ENCODE peak calls at places on chromosome 18, in six cellular contexts. J is GM23248, Z is NCI-H1105 treated with DMSO at 0.1 percent for 48 hours, Q is HEK293T, T is ACHN, O is transverse colon. Y is an unnamed sample.

GRCh38 chr18:46575851-46576250 is 81.2 kb downstream of the LOXHD1 start:
- DNase-seq in T (no peak), J (no peak), O (no peak), Z (no peak), Q (no peak), Y (no peak)

GRCh38 chr18:37282386-37283037 is 283.1 kb downstream of the CELF4 start:
- DNase-seq in T (peak), J (peak), O (no peak), Z (no peak), Q (peak), Y (no peak)

GRCh38 chr18:46013484-46014189 is 46.5 kb upstream of the EPG5 start:
- DNase-seq in O (no peak), J (peak), Z (no peak), T (no peak), Q (no peak), Y (no peak)

GRCh38 chr18:48875314-48875941 is 75.3 kb downstream of the SMAD7 start:
- DNase-seq in Z (no peak), T (no peak), O (no peak), Q (no peak), J (no peak), Y (no peak)

GRCh38 chr18:78743078-78743477 is 236.5 kb upstream of the SALL3 start:
- DNase-seq in T (no peak), O (no peak), J (no peak), Z (no peak), Q (no peak), Y (no peak)

GRCh38 chr18:75003764-75004690 is 204.9 kb downstream of the PTGR3 start:
- DNase-seq in Z (no peak), Q (no peak), J (no peak), O (no peak), T (no peak), Y (no peak)

GRCh38 chr18:79657342-79657996 is 22.1 kb upstream of the CTDP1 start:
- DNase-seq in O (no peak), Q (no peak), J (no peak), Z (no peak), T (no peak), Y (peak)

GRCh38 chr18:10072659-10073309 is 159.0 kb downstream of the VAPA start:
- DNase-seq in Q (no peak), J (peak), O (no peak), Z (no peak), T (no peak), Y (peak)

GRCh38 chr18:80026363-80026762 is 7.9 kb upstream of the RBFA start:
- DNase-seq in J (no peak), T (no peak), Z (no peak), O (no peak), Q (no peak), Y (no peak)

GRCh38 chr18:45280486-45281263 is 334.6 kb upstream of the SLC14A2 start:
- DNase-seq in O (no peak), Z (no peak), T (no peak), Q (no peak), J (no peak), Y (no peak)

GRCh38 chr18:55338955-55339662 is 248.9 kb downstream of the TCF4 start:
- DNase-seq in J (peak), Z (no peak), Q (no peak), T (no peak), O (no peak), Y (no peak)

GRCh38 chr18:75831960-75832359 is 404.5 kb upstream of the SMIM21 start:
- DNase-seq in O (no peak), J (no peak), Z (no peak), Q (no peak), T (no peak), Y (no peak)

GRCh38 chr18:56479836-56480235 is 158.6 kb downstream of the TXNL1 start:
- DNase-seq in Z (no peak), Q (no peak), J (no peak), O (no peak), T (no peak), Y (no peak)

GRCh38 chr18:23871410-23871809 is 143.1 kb upstream of the TTC39C start:
- DNase-seq in T (no peak), J (no peak), Q (peak), O (peak), Z (peak), Y (peak)

GRCh38 chr18:79871481-79872091 is 73.8 kb downstream of the KCNG2 start:
- DNase-seq in Z (no peak), O (no peak), T (no peak), Q (no peak), J (no peak), Y (no peak)

GRCh38 chr18:5884375-5884774 is 10.9 kb downstream of the TMEM200C start:
- DNase-seq in T (no peak), J (no peak), Z (no peak), O (no peak), Q (no peak), Y (no peak)

GRCh38 chr18:54250846-54251251 is 18.5 kb upstream of the POLI start:
- DNase-seq in T (no peak), O (no peak), J (no peak), Q (no peak), Z (no peak), Y (peak)

GRCh38 chr18:76767954-76768353 is 54.4 kb upstream of the ZNF236 start:
- DNase-seq in T (no peak), Z (no peak), O (no peak), Q (no peak), J (no peak), Y (no peak)

GRCh38 chr18:59514193-59514592 is 155.1 kb upstream of the LMAN1 start:
- DNase-seq in Q (peak), J (peak), Z (no peak), T (no peak), O (peak), Y (no peak)

GRCh38 chr18:11741505-11742145 is 52.6 kb downstream of the GNAL start:
- DNase-seq in O (no peak), Z (peak), J (peak), T (peak), Q (peak), Y (peak)

Y was measured in epithelial cell of esophagus.